ENCODE peak calls at places on chromosomes 1 and 21, in nine cellular contexts. X, C, E, G, B, K, U, T and V are unnamed samples. For H3K4me1, the result is how much of the 10 kb centered on the place peaks cover.

GRCh38 chr1:143665606-143666005 is 306.2 kb downstream of the FAM72C start:
- DNase-seq in U (no peak), E (no peak), G (no peak), K (no peak), C (no peak), X (no peak), B (no peak), T (no peak), V (no peak)

GRCh38 chr1:96474985-96475743 is 246.4 kb upstream of the PTBP2 start:
- DNase-seq in U (no peak), C (no peak), B (no peak), T (no peak), E (no peak), G (no peak), K (no peak), X (no peak), V (no peak)

GRCh38 chr1:240031009-240031408 is 60.7 kb upstream of the FMN2 start:
- DNase-seq in K (no peak), C (no peak), U (no peak), X (peak), T (no peak), B (no peak), E (no peak), G (no peak), V (no peak)

GRCh38 chr1:39105061-39105840 is 79.1 kb downstream of the NDUFS5 start:
- DNase-seq in X (peak), G (no peak), B (peak), T (peak), K (peak), U (peak), C (peak), E (peak), V (no peak)

GRCh38 chr1:232221790-232222499 is 408.0 kb downstream of the SIPA1L2 start:
- DNase-seq in U (no peak), K (no peak), B (no peak), T (no peak), G (peak), E (no peak), C (no peak), X (peak), V (no peak)

GRCh38 chr21:36069713-36070573 is at the start of gene CBR1:
- DNase-seq in T (peak), B (peak), U (peak), G (peak), X (peak), E (peak), C (peak), K (peak), V (peak)

GRCh38 chr1:246072456-246072855 is 434.6 kb downstream of the SMYD3 start:
- DNase-seq in T (no peak), B (no peak), U (no peak), E (no peak), G (no peak), X (no peak), K (no peak), C (no peak), V (no peak)

GRCh38 chr1:18463984-18464664 is 16.6 kb upstream of the KLHDC7A start:
- DNase-seq in U (no peak), G (no peak), K (peak), X (no peak), E (no peak), T (peak), C (no peak), B (peak), V (no peak)

GRCh38 chr1:64082459-64082858 is 121.0 kb upstream of the UBE2U start:
- DNase-seq in T (no peak), E (no peak), C (no peak), G (no peak), U (no peak), X (peak), B (no peak), K (no peak), V (no peak)

GRCh38 chr1:153028771-153029170 is 2.2 kb upstream of the SPRR1B start:
- DNase-seq in U (no peak), C (no peak), E (no peak), K (no peak), B (no peak), G (no peak), T (no peak), X (no peak), V (no peak)

GRCh38 chr1:153032073-153032472 is 1.1 kb downstream of the SPRR1B start:
- DNase-seq in B (no peak), T (no peak), K (no peak), X (no peak), C (no peak), E (no peak), U (no peak), G (no peak), V (no peak)

GRCh38 chr1:153032677-153033308 is 1.8 kb downstream of the SPRR1B start:
- DNase-seq in B (peak), G (no peak), E (peak), K (no peak), X (peak), C (no peak), U (no peak), T (no peak), V (no peak)

GRCh38 chr1:153035211-153035610 is 4.2 kb downstream of the SPRR1B start:
- DNase-seq in B (no peak), U (no peak), G (no peak), C (no peak), X (peak), T (no peak), K (no peak), E (no peak), V (no peak)

GRCh38 chr1:153030895-153031294 is at the start of gene SPRR1B:
- DNase-seq in C (no peak), K (no peak), X (peak), G (no peak), E (no peak), B (no peak), T (no peak), U (no peak), V (no peak)
- H3K4me3 ChIP-seq in C (no peak), K (no peak), X (peak), G (no peak), E (no peak), B (no peak), T (no peak), U (no peak), V (no peak)

DNA sequence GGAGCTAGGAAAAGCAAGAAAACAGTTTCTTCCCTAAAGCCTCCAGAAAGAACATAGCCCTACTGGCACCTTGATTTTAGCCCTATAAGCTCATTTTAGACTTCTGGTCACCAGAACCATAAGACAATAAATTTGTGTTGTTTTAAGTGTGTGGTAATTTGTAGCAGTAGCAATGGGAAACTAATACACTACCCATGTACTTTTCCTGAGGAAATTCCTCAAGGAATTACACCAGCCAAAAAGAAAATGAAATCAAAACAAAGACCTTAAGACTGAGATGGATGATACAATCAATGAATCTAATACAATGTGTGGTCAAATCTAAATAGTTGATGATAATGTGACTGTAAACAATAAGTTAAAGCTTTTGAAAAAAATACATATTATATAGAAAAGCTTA is 11.8 kb downstream of the VAMP4 start:
- DNase-seq in B (no peak), K (no peak), G (no peak), E (no peak), T (no peak), X (no peak), C (no peak), U (no peak), V (no peak)
- TF ChIP-seq CTCF in B (no peak), K (no peak), G (no peak), E (no peak), T (no peak), X (no peak), C (no peak), U (no peak), V (no peak)

DNA sequence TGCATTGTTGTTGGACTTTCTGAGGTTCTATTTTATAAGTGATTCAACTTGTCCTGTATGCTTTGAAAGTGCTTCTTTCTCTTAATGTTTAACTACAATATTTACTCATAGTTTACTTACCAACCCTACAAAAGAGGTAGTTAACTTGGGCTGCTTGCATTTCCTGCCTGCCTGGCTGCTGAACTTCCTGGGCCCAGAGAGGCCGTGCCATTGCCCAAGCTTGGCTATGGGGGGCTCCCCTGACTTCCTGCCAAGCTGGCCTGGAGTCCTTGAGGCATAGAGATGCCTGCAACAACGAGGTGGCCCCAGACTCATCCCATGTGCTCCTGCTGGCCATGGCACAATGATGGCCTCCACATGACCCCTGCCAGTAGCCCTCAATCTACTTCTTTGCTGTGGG is 361.6 kb upstream of the PLD5 start:
- DNase-seq in T (no peak), U (no peak), X (no peak), B (no peak), G (no peak), K (peak), E (no peak), C (no peak), V (no peak)
- H3K4me1 ChIP-seq in T (under half), U (under half), X (under half), B (under half), G (under half), K (under half), E (under half), C (under half), V (under half)

GRCh38 chr21:31873696-31874599 is 1.1 kb downstream of the HUNK start:
- DNase-seq in G (no peak), E (peak), C (no peak), B (peak), X (no peak), K (peak), U (peak), T (peak), V (no peak)
- H3K4me3 ChIP-seq in G (peak), E (peak), C (peak), B (peak), X (no peak), K (peak), U (peak), T (peak), V (peak)

GRCh38 chr1:195939844-195940243 is 668.4 kb downstream of the KCNT2 start:
- DNase-seq in T (no peak), C (no peak), B (no peak), E (no peak), U (no peak), G (no peak), K (no peak), X (peak), V (no peak)
- TF ChIP-seq CTCF in T (no peak), C (no peak), B (no peak), E (peak), U (peak), G (no peak), K (no peak), X (peak), V (no peak)

GRCh38 chr1:228210076-228210651 is 2.3 kb downstream of the OBSCN start:
- DNase-seq in K (no peak), T (no peak), B (no peak), G (no peak), U (peak), X (peak), C (no peak), E (no peak), V (no peak)

GRCh38 chr1:228211871-228212414 is 4.1 kb downstream of the OBSCN start:
- DNase-seq in C (no peak), E (no peak), U (no peak), B (no peak), X (no peak), T (no peak), G (no peak), K (no peak), V (no peak)

GRCh38 chr1:228209657-228210056 is 1.8 kb downstream of the OBSCN start:
- DNase-seq in X (no peak), E (no peak), G (no peak), C (no peak), T (no peak), B (no peak), U (no peak), K (no peak), V (no peak)

GRCh38 chr1:228211091-228211870 is 3.4 kb downstream of the OBSCN start:
- DNase-seq in X (no peak), E (no peak), T (no peak), U (no peak), C (no peak), G (no peak), B (no peak), K (no peak), V (no peak)

DNA sequence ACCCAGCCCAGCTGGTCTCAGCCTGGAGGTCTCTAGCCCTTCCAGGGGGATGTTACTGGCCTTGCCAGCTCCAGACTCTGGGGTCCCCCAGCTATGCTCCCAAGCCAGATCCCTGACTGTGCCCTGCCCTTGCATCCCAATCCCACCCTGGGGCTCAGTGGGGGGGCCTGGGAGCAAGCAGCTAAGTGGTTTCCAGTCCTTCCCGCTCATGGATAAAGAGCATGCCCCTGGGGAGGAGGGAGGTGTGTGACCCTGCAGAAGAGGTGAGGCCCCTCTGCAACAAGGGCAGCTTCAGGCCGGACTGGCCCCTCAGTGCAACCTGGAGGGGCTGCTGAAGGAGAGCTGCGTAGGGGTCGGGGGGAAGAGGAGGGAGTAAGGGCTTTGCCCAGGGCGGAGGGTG is 2.8 kb downstream of the OBSCN start:
- DNase-seq in G (no peak), K (no peak), T (no peak), X (no peak), B (no peak), U (no peak), C (no peak), E (no peak), V (no peak)
- H3K4me1 ChIP-seq in G (under half), K (under half), T (under half), X (under half), B (under half), U (half or more), C (under half), E (under half), V (under half)